ENCODE peak calls at places on chromosomes 4 and X, in four cellular contexts. One of them, this sample, is unnamed.

GRCh38 chr4:48909697-48910096 is 3.1 kb upstream of the OCIAD2 start:
- DNase-seq in activated T-helper 1 cell treated with Interleukin-2 at 50 U/mL for 16 hours: peak; percentile 13
- DNase-seq in NCI-H748 treated with DMSO at 0.1 percent for 48 hours: no peak
- DNase-seq in GM20000: no peak
- DNase-seq in this sample: no peak

GRCh38 chr4:108466936-108467902 is 153.2 kb upstream of the RPL34 start:
- DNase-seq in activated T-helper 1 cell treated with Interleukin-2 at 50 U/mL for 16 hours: no peak
- DNase-seq in NCI-H748 treated with DMSO at 0.1 percent for 48 hours: no peak
- DNase-seq in GM20000: peak; percentile 16
- DNase-seq in this sample: no peak

GRCh38 chr4:147732516-147733193 is 767 bp downstream of the ARHGAP10 start:
- DNase-seq in activated T-helper 1 cell treated with Interleukin-2 at 50 U/mL for 16 hours: no peak
- DNase-seq in NCI-H748 treated with DMSO at 0.1 percent for 48 hours: no peak
- DNase-seq in GM20000: peak; percentile 34
- DNase-seq in this sample: peak; percentile 11

GRCh38 chr4:4541040-4541631 is 712 bp downstream of the STX18 start:
- DNase-seq in activated T-helper 1 cell treated with Interleukin-2 at 50 U/mL for 16 hours: no peak
- DNase-seq in NCI-H748 treated with DMSO at 0.1 percent for 48 hours: no peak
- DNase-seq in GM20000: peak; percentile 69
- DNase-seq in this sample: no peak

GRCh38 chrX:14064632-14065432 is 35.1 kb upstream of the GEMIN8 start:
- DNase-seq in activated T-helper 1 cell treated with Interleukin-2 at 50 U/mL for 16 hours: no peak
- DNase-seq in NCI-H748 treated with DMSO at 0.1 percent for 48 hours: no peak
- DNase-seq in GM20000: no peak
- DNase-seq in this sample: no peak

GRCh38 chr4:148240241-148240640 is 202.0 kb downstream of the NR3C2 start:
- DNase-seq in activated T-helper 1 cell treated with Interleukin-2 at 50 U/mL for 16 hours: no peak
- DNase-seq in NCI-H748 treated with DMSO at 0.1 percent for 48 hours: no peak
- DNase-seq in GM20000: no peak
- DNase-seq in this sample: no peak

GRCh38 chr4:81737865-81738559 is 266.3 kb upstream of the RASGEF1B start:
- DNase-seq in activated T-helper 1 cell treated with Interleukin-2 at 50 U/mL for 16 hours: no peak
- DNase-seq in NCI-H748 treated with DMSO at 0.1 percent for 48 hours: no peak
- DNase-seq in GM20000: no peak
- DNase-seq in this sample: no peak

GRCh38 chr4:30808266-30808665 is 88.1 kb downstream of the PCDH7 start:
- DNase-seq in activated T-helper 1 cell treated with Interleukin-2 at 50 U/mL for 16 hours: no peak
- DNase-seq in NCI-H748 treated with DMSO at 0.1 percent for 48 hours: no peak
- DNase-seq in GM20000: no peak
- DNase-seq in this sample: no peak

GRCh38 chr4:55635282-55635681 is 816 bp downstream of the NMU start:
- DNase-seq in activated T-helper 1 cell treated with Interleukin-2 at 50 U/mL for 16 hours: no peak
- DNase-seq in NCI-H748 treated with DMSO at 0.1 percent for 48 hours: peak; percentile 14
- DNase-seq in GM20000: no peak
- DNase-seq in this sample: peak; percentile 47

GRCh38 chrX:17531500-17531899 is 156.5 kb downstream of the NHS start:
- DNase-seq in activated T-helper 1 cell treated with Interleukin-2 at 50 U/mL for 16 hours: no peak
- DNase-seq in NCI-H748 treated with DMSO at 0.1 percent for 48 hours: no peak
- DNase-seq in GM20000: no peak
- DNase-seq in this sample: no peak

GRCh38 chr4:6369924-6370645 is 100.4 kb downstream of the WFS1 start:
- DNase-seq in activated T-helper 1 cell treated with Interleukin-2 at 50 U/mL for 16 hours: no peak
- DNase-seq in NCI-H748 treated with DMSO at 0.1 percent for 48 hours: no peak
- DNase-seq in GM20000: no peak
- DNase-seq in this sample: no peak

GRCh38 chrX:56978172-56978571 is 17.2 kb downstream of the SPIN3 start:
- DNase-seq in activated T-helper 1 cell treated with Interleukin-2 at 50 U/mL for 16 hours: peak; percentile 15
- DNase-seq in NCI-H748 treated with DMSO at 0.1 percent for 48 hours: peak; percentile 27
- DNase-seq in GM20000: peak; percentile 33
- DNase-seq in this sample: peak; percentile 41

GRCh38 chr4:77798385-77798784 is 20.8 kb downstream of the CNOT6L start:
- DNase-seq in activated T-helper 1 cell treated with Interleukin-2 at 50 U/mL for 16 hours: no peak
- DNase-seq in NCI-H748 treated with DMSO at 0.1 percent for 48 hours: no peak
- DNase-seq in GM20000: no peak
- DNase-seq in this sample: no peak

GRCh38 chrX:102077426-102077825 is 48.1 kb upstream of the TCEAL2 start:
- DNase-seq in activated T-helper 1 cell treated with Interleukin-2 at 50 U/mL for 16 hours: no peak
- DNase-seq in NCI-H748 treated with DMSO at 0.1 percent for 48 hours: no peak
- DNase-seq in GM20000: no peak
- DNase-seq in this sample: no peak

GRCh38 chrX:10404435-10404834 is 215.9 kb downstream of the MID1 start:
- DNase-seq in activated T-helper 1 cell treated with Interleukin-2 at 50 U/mL for 16 hours: no peak
- DNase-seq in NCI-H748 treated with DMSO at 0.1 percent for 48 hours: no peak
- DNase-seq in GM20000: no peak
- DNase-seq in this sample: no peak

GRCh38 chr4:123997736-123998449 is 601.3 kb downstream of the SPRY1 start:
- DNase-seq in activated T-helper 1 cell treated with Interleukin-2 at 50 U/mL for 16 hours: no peak
- DNase-seq in NCI-H748 treated with DMSO at 0.1 percent for 48 hours: no peak
- DNase-seq in GM20000: no peak
- DNase-seq in this sample: no peak

GRCh38 chr4:15109583-15109982 is 107.3 kb downstream of the CPEB2 start:
- DNase-seq in activated T-helper 1 cell treated with Interleukin-2 at 50 U/mL for 16 hours: no peak
- DNase-seq in NCI-H748 treated with DMSO at 0.1 percent for 48 hours: no peak
- DNase-seq in GM20000: no peak
- DNase-seq in this sample: no peak

GRCh38 chr4:143186634-143187033 is 1.9 kb downstream of the USP38 start:
- DNase-seq in activated T-helper 1 cell treated with Interleukin-2 at 50 U/mL for 16 hours: no peak
- DNase-seq in NCI-H748 treated with DMSO at 0.1 percent for 48 hours: no peak
- DNase-seq in GM20000: no peak
- DNase-seq in this sample: no peak

GRCh38 chrX:108309144-108309543 is 129.1 kb downstream of the COL4A6 start:
- DNase-seq in activated T-helper 1 cell treated with Interleukin-2 at 50 U/mL for 16 hours: no peak
- DNase-seq in NCI-H748 treated with DMSO at 0.1 percent for 48 hours: no peak
- DNase-seq in GM20000: no peak
- DNase-seq in this sample: no peak

GRCh38 chr4:56728512-56728911 is 47.4 kb upstream of the HOPX start:
- DNase-seq in activated T-helper 1 cell treated with Interleukin-2 at 50 U/mL for 16 hours: no peak
- DNase-seq in NCI-H748 treated with DMSO at 0.1 percent for 48 hours: peak; percentile 3
- DNase-seq in GM20000: no peak
- DNase-seq in this sample: peak; percentile 47

GRCh38 chr4:20194079-20195013 is 57.4 kb upstream of the SLIT2 start:
- DNase-seq in activated T-helper 1 cell treated with Interleukin-2 at 50 U/mL for 16 hours: no peak
- DNase-seq in NCI-H748 treated with DMSO at 0.1 percent for 48 hours: no peak
- DNase-seq in GM20000: no peak
- DNase-seq in this sample: no peak

GRCh38 chr4:39118034-39118658 is 56.1 kb downstream of the KLHL5 start:
- DNase-seq in activated T-helper 1 cell treated with Interleukin-2 at 50 U/mL for 16 hours: no peak
- DNase-seq in NCI-H748 treated with DMSO at 0.1 percent for 48 hours: no peak
- DNase-seq in GM20000: no peak
- DNase-seq in this sample: no peak

GRCh38 chr4:82748176-82748575 is 50.4 kb downstream of the SCD5 start:
- DNase-seq in activated T-helper 1 cell treated with Interleukin-2 at 50 U/mL for 16 hours: no peak
- DNase-seq in NCI-H748 treated with DMSO at 0.1 percent for 48 hours: no peak
- DNase-seq in GM20000: no peak
- DNase-seq in this sample: peak; percentile 68

GRCh38 chr4:187090401-187090800 is 366.7 kb upstream of the FAT1 start:
- DNase-seq in activated T-helper 1 cell treated with Interleukin-2 at 50 U/mL for 16 hours: no peak
- DNase-seq in NCI-H748 treated with DMSO at 0.1 percent for 48 hours: no peak
- DNase-seq in GM20000: no peak
- DNase-seq in this sample: no peak

GRCh38 chr4:54152846-54153600 is 53.1 kb downstream of the GSX2 start:
- DNase-seq in activated T-helper 1 cell treated with Interleukin-2 at 50 U/mL for 16 hours: no peak
- DNase-seq in NCI-H748 treated with DMSO at 0.1 percent for 48 hours: no peak
- DNase-seq in GM20000: no peak
- DNase-seq in this sample: no peak

GRCh38 chr4:73676136-73676535 is 55.9 kb upstream of the RASSF6 start:
- DNase-seq in activated T-helper 1 cell treated with Interleukin-2 at 50 U/mL for 16 hours: no peak
- DNase-seq in NCI-H748 treated with DMSO at 0.1 percent for 48 hours: no peak
- DNase-seq in GM20000: no peak
- DNase-seq in this sample: no peak

GRCh38 chr4:83362492-83363329 is 28.1 kb upstream of the HPSE start:
- DNase-seq in activated T-helper 1 cell treated with Interleukin-2 at 50 U/mL for 16 hours: no peak
- DNase-seq in NCI-H748 treated with DMSO at 0.1 percent for 48 hours: peak; percentile 2
- DNase-seq in GM20000: no peak
- DNase-seq in this sample: no peak

GRCh38 chr4:132694775-132695174 is 454.3 kb upstream of the PCDH10 start:
- DNase-seq in activated T-helper 1 cell treated with Interleukin-2 at 50 U/mL for 16 hours: no peak
- DNase-seq in NCI-H748 treated with DMSO at 0.1 percent for 48 hours: no peak
- DNase-seq in GM20000: no peak
- DNase-seq in this sample: no peak

GRCh38 chr4:79255793-79256192 is 70.1 kb downstream of the NAA11 start:
- DNase-seq in activated T-helper 1 cell treated with Interleukin-2 at 50 U/mL for 16 hours: no peak
- DNase-seq in NCI-H748 treated with DMSO at 0.1 percent for 48 hours: no peak
- DNase-seq in GM20000: no peak
- DNase-seq in this sample: no peak

GRCh38 chrX:47156611-47157520 is 11.8 kb downstream of the RBM10 start:
- DNase-seq in activated T-helper 1 cell treated with Interleukin-2 at 50 U/mL for 16 hours: no peak
- DNase-seq in NCI-H748 treated with DMSO at 0.1 percent for 48 hours: no peak
- DNase-seq in GM20000: no peak
- DNase-seq in this sample: no peak

GRCh38 chr4:166324321-166324720 is 451.3 kb downstream of the TLL1 start:
- DNase-seq in activated T-helper 1 cell treated with Interleukin-2 at 50 U/mL for 16 hours: no peak
- DNase-seq in NCI-H748 treated with DMSO at 0.1 percent for 48 hours: peak; percentile 19
- DNase-seq in GM20000: no peak
- DNase-seq in this sample: no peak

This sample was measured in NCI-H1105 treated with DMSO at 0.1 percent for 48 hours.